ENCODE peak calls at places on chromosomes 3 and 15, in seven cellular contexts. One of them, this sample, is unnamed.

GRCh38 chr15:80925597-80926059 is 64.0 kb downstream of the MESD start:
- DNase-seq in WTC11: no peak
- DNase-seq in left cardiac atrium: no peak
- DNase-seq in T-cell: no peak
- DNase-seq in fibroblast of the conjunctiva: no peak
- DNase-seq in activated effector memory CD4-positive, alpha-beta T cell treated with anti-CD3 and anti-CD28 coated beads, Interleukin-2, amount 50 U/mL, for 16 hours: no peak
- DNase-seq in astrocyte of the cerebellum: peak
- DNase-seq in this sample: no peak

GRCh38 chr3:52712291-52713212 is 6.6 kb downstream of the SPCS1 start:
- DNase-seq in WTC11: no peak
- DNase-seq in left cardiac atrium: no peak
- DNase-seq in T-cell: no peak
- DNase-seq in fibroblast of the conjunctiva: no peak
- DNase-seq in activated effector memory CD4-positive, alpha-beta T cell treated with anti-CD3 and anti-CD28 coated beads, Interleukin-2, amount 50 U/mL, for 16 hours: no peak
- DNase-seq in astrocyte of the cerebellum: no peak
- DNase-seq in this sample: no peak

GRCh38 chr3:10574101-10574615 is 68.8 kb upstream of the ATP2B2 start:
- DNase-seq in WTC11: no peak
- DNase-seq in left cardiac atrium: no peak
- DNase-seq in T-cell: no peak
- DNase-seq in fibroblast of the conjunctiva: no peak
- DNase-seq in activated effector memory CD4-positive, alpha-beta T cell treated with anti-CD3 and anti-CD28 coated beads, Interleukin-2, amount 50 U/mL, for 16 hours: no peak
- DNase-seq in astrocyte of the cerebellum: no peak
- DNase-seq in this sample: no peak

GRCh38 chr3:125024817-125025216 is 31.0 kb downstream of the HEG1 start:
- DNase-seq in WTC11: no peak
- DNase-seq in left cardiac atrium: peak
- DNase-seq in T-cell: no peak
- DNase-seq in fibroblast of the conjunctiva: no peak
- DNase-seq in activated effector memory CD4-positive, alpha-beta T cell treated with anti-CD3 and anti-CD28 coated beads, Interleukin-2, amount 50 U/mL, for 16 hours: no peak
- DNase-seq in astrocyte of the cerebellum: no peak
- DNase-seq in this sample: peak

GRCh38 chr3:71130516-71131384 is 452.8 kb downstream of the FOXP1 start:
- DNase-seq in WTC11: no peak
- DNase-seq in left cardiac atrium: peak
- DNase-seq in T-cell: peak
- DNase-seq in fibroblast of the conjunctiva: peak
- DNase-seq in activated effector memory CD4-positive, alpha-beta T cell treated with anti-CD3 and anti-CD28 coated beads, Interleukin-2, amount 50 U/mL, for 16 hours: peak
- DNase-seq in astrocyte of the cerebellum: peak
- DNase-seq in this sample: peak

GRCh38 chr3:131728898-131729297 is 226.1 kb upstream of the MRPL3 start:
- DNase-seq in WTC11: no peak
- DNase-seq in left cardiac atrium: no peak
- DNase-seq in T-cell: no peak
- DNase-seq in fibroblast of the conjunctiva: no peak
- DNase-seq in activated effector memory CD4-positive, alpha-beta T cell treated with anti-CD3 and anti-CD28 coated beads, Interleukin-2, amount 50 U/mL, for 16 hours: no peak
- DNase-seq in astrocyte of the cerebellum: no peak
- DNase-seq in this sample: no peak

GRCh38 chr3:50388720-50389352 is 29.5 kb upstream of the TMEM115 start:
- DNase-seq in WTC11: no peak
- DNase-seq in left cardiac atrium: no peak
- DNase-seq in T-cell: no peak
- DNase-seq in fibroblast of the conjunctiva: no peak
- DNase-seq in activated effector memory CD4-positive, alpha-beta T cell treated with anti-CD3 and anti-CD28 coated beads, Interleukin-2, amount 50 U/mL, for 16 hours: no peak
- DNase-seq in astrocyte of the cerebellum: peak
- DNase-seq in this sample: no peak

GRCh38 chr3:18900994-18901393 is 247.3 kb upstream of the KCNH8 start:
- DNase-seq in WTC11: no peak
- DNase-seq in left cardiac atrium: no peak
- DNase-seq in T-cell: no peak
- DNase-seq in fibroblast of the conjunctiva: no peak
- DNase-seq in activated effector memory CD4-positive, alpha-beta T cell treated with anti-CD3 and anti-CD28 coated beads, Interleukin-2, amount 50 U/mL, for 16 hours: no peak
- DNase-seq in astrocyte of the cerebellum: peak
- DNase-seq in this sample: no peak

GRCh38 chr3:38560996-38561717 is 65.0 kb downstream of the EXOG start:
- DNase-seq in WTC11: no peak
- DNase-seq in left cardiac atrium: no peak
- DNase-seq in T-cell: no peak
- DNase-seq in fibroblast of the conjunctiva: no peak
- DNase-seq in activated effector memory CD4-positive, alpha-beta T cell treated with anti-CD3 and anti-CD28 coated beads, Interleukin-2, amount 50 U/mL, for 16 hours: peak
- DNase-seq in astrocyte of the cerebellum: no peak
- DNase-seq in this sample: peak

GRCh38 chr15:53811530-53811929 is 52.1 kb upstream of the WDR72 start:
- DNase-seq in WTC11: no peak
- DNase-seq in left cardiac atrium: no peak
- DNase-seq in T-cell: no peak
- DNase-seq in fibroblast of the conjunctiva: no peak
- DNase-seq in activated effector memory CD4-positive, alpha-beta T cell treated with anti-CD3 and anti-CD28 coated beads, Interleukin-2, amount 50 U/mL, for 16 hours: no peak
- DNase-seq in astrocyte of the cerebellum: peak
- DNase-seq in this sample: no peak

GRCh38 chr3:65597225-65597951 is 441.3 kb downstream of the MAGI1 start:
- DNase-seq in WTC11: peak
- DNase-seq in left cardiac atrium: peak
- DNase-seq in T-cell: no peak
- DNase-seq in fibroblast of the conjunctiva: no peak
- DNase-seq in activated effector memory CD4-positive, alpha-beta T cell treated with anti-CD3 and anti-CD28 coated beads, Interleukin-2, amount 50 U/mL, for 16 hours: no peak
- DNase-seq in astrocyte of the cerebellum: no peak
- DNase-seq in this sample: no peak

GRCh38 chr15:73959012-73959581 is 32.8 kb downstream of the LOXL1 start:
- DNase-seq in WTC11: no peak
- DNase-seq in left cardiac atrium: no peak
- DNase-seq in T-cell: peak
- DNase-seq in fibroblast of the conjunctiva: no peak
- DNase-seq in activated effector memory CD4-positive, alpha-beta T cell treated with anti-CD3 and anti-CD28 coated beads, Interleukin-2, amount 50 U/mL, for 16 hours: peak
- DNase-seq in astrocyte of the cerebellum: no peak
- DNase-seq in this sample: peak

GRCh38 chr3:50134367-50134766 is 20.8 kb upstream of the SEMA3F start:
- DNase-seq in WTC11: no peak
- DNase-seq in left cardiac atrium: no peak
- DNase-seq in T-cell: no peak
- DNase-seq in fibroblast of the conjunctiva: no peak
- DNase-seq in activated effector memory CD4-positive, alpha-beta T cell treated with anti-CD3 and anti-CD28 coated beads, Interleukin-2, amount 50 U/mL, for 16 hours: no peak
- DNase-seq in astrocyte of the cerebellum: no peak
- DNase-seq in this sample: no peak

GRCh38 chr15:43488790-43489585 is 4.0 kb downstream of the TP53BP1 start:
- DNase-seq in WTC11: no peak
- DNase-seq in left cardiac atrium: no peak
- DNase-seq in T-cell: no peak
- DNase-seq in fibroblast of the conjunctiva: no peak
- DNase-seq in activated effector memory CD4-positive, alpha-beta T cell treated with anti-CD3 and anti-CD28 coated beads, Interleukin-2, amount 50 U/mL, for 16 hours: no peak
- DNase-seq in astrocyte of the cerebellum: no peak
- DNase-seq in this sample: no peak

GRCh38 chr15:101267320-101268104 is 9.8 kb downstream of the SELENOS start:
- DNase-seq in WTC11: no peak
- DNase-seq in left cardiac atrium: peak
- DNase-seq in T-cell: no peak
- DNase-seq in fibroblast of the conjunctiva: no peak
- DNase-seq in activated effector memory CD4-positive, alpha-beta T cell treated with anti-CD3 and anti-CD28 coated beads, Interleukin-2, amount 50 U/mL, for 16 hours: no peak
- DNase-seq in astrocyte of the cerebellum: peak
- DNase-seq in this sample: no peak

GRCh38 chr15:70528270-70528706 is 235.1 kb downstream of the UACA start:
- DNase-seq in WTC11: no peak
- DNase-seq in left cardiac atrium: no peak
- DNase-seq in T-cell: peak
- DNase-seq in fibroblast of the conjunctiva: no peak
- DNase-seq in activated effector memory CD4-positive, alpha-beta T cell treated with anti-CD3 and anti-CD28 coated beads, Interleukin-2, amount 50 U/mL, for 16 hours: peak
- DNase-seq in astrocyte of the cerebellum: no peak
- DNase-seq in this sample: no peak

GRCh38 chr3:69232447-69232846 is 110.1 kb upstream of the LMOD3 start:
- DNase-seq in WTC11: no peak
- DNase-seq in left cardiac atrium: no peak
- DNase-seq in T-cell: no peak
- DNase-seq in fibroblast of the conjunctiva: no peak
- DNase-seq in activated effector memory CD4-positive, alpha-beta T cell treated with anti-CD3 and anti-CD28 coated beads, Interleukin-2, amount 50 U/mL, for 16 hours: no peak
- DNase-seq in astrocyte of the cerebellum: no peak
- DNase-seq in this sample: no peak

GRCh38 chr3:71203727-71204488 is 379.6 kb downstream of the FOXP1 start:
- DNase-seq in WTC11: no peak
- DNase-seq in left cardiac atrium: no peak
- DNase-seq in T-cell: no peak
- DNase-seq in fibroblast of the conjunctiva: no peak
- DNase-seq in activated effector memory CD4-positive, alpha-beta T cell treated with anti-CD3 and anti-CD28 coated beads, Interleukin-2, amount 50 U/mL, for 16 hours: no peak
- DNase-seq in astrocyte of the cerebellum: no peak
- DNase-seq in this sample: no peak

GRCh38 chr3:40572588-40572987 is 47.8 kb downstream of the ZNF621 start:
- DNase-seq in WTC11: no peak
- DNase-seq in left cardiac atrium: no peak
- DNase-seq in T-cell: no peak
- DNase-seq in fibroblast of the conjunctiva: no peak
- DNase-seq in activated effector memory CD4-positive, alpha-beta T cell treated with anti-CD3 and anti-CD28 coated beads, Interleukin-2, amount 50 U/mL, for 16 hours: no peak
- DNase-seq in astrocyte of the cerebellum: no peak
- DNase-seq in this sample: no peak

GRCh38 chr15:100918690-100919480 is at the start of gene LRRK1:
- DNase-seq in WTC11: peak
- DNase-seq in left cardiac atrium: peak
- DNase-seq in T-cell: no peak
- DNase-seq in fibroblast of the conjunctiva: no peak
- DNase-seq in activated effector memory CD4-positive, alpha-beta T cell treated with anti-CD3 and anti-CD28 coated beads, Interleukin-2, amount 50 U/mL, for 16 hours: no peak
- DNase-seq in astrocyte of the cerebellum: no peak
- DNase-seq in this sample: peak

GRCh38 chr15:71757741-71758530 is 52.4 kb upstream of the NR2E3 start:
- DNase-seq in WTC11: no peak
- DNase-seq in left cardiac atrium: no peak
- DNase-seq in T-cell: no peak
- DNase-seq in fibroblast of the conjunctiva: no peak
- DNase-seq in activated effector memory CD4-positive, alpha-beta T cell treated with anti-CD3 and anti-CD28 coated beads, Interleukin-2, amount 50 U/mL, for 16 hours: no peak
- DNase-seq in astrocyte of the cerebellum: no peak
- DNase-seq in this sample: no peak

GRCh38 chr15:31328999-31329639 is 2.5 kb downstream of the KLF13 start:
- DNase-seq in WTC11: peak
- DNase-seq in left cardiac atrium: no peak
- DNase-seq in T-cell: no peak
- DNase-seq in fibroblast of the conjunctiva: no peak
- DNase-seq in activated effector memory CD4-positive, alpha-beta T cell treated with anti-CD3 and anti-CD28 coated beads, Interleukin-2, amount 50 U/mL, for 16 hours: peak
- DNase-seq in astrocyte of the cerebellum: no peak
- DNase-seq in this sample: no peak

GRCh38 chr15:55402707-55403106 is 5.5 kb downstream of the CCPG1 start:
- DNase-seq in WTC11: no peak
- DNase-seq in left cardiac atrium: no peak
- DNase-seq in T-cell: no peak
- DNase-seq in fibroblast of the conjunctiva: peak
- DNase-seq in activated effector memory CD4-positive, alpha-beta T cell treated with anti-CD3 and anti-CD28 coated beads, Interleukin-2, amount 50 U/mL, for 16 hours: no peak
- DNase-seq in astrocyte of the cerebellum: no peak
- DNase-seq in this sample: no peak

GRCh38 chr3:10170915-10171478 is 6.3 kb downstream of the IRAK2 start:
- DNase-seq in WTC11: no peak
- DNase-seq in left cardiac atrium: no peak
- DNase-seq in T-cell: no peak
- DNase-seq in fibroblast of the conjunctiva: no peak
- DNase-seq in activated effector memory CD4-positive, alpha-beta T cell treated with anti-CD3 and anti-CD28 coated beads, Interleukin-2, amount 50 U/mL, for 16 hours: no peak
- DNase-seq in astrocyte of the cerebellum: no peak
- DNase-seq in this sample: no peak

GRCh38 chr15:68504721-68505090 is 72.7 kb upstream of the ITGA11 start:
- DNase-seq in WTC11: no peak
- DNase-seq in left cardiac atrium: no peak
- DNase-seq in T-cell: no peak
- DNase-seq in fibroblast of the conjunctiva: no peak
- DNase-seq in activated effector memory CD4-positive, alpha-beta T cell treated with anti-CD3 and anti-CD28 coated beads, Interleukin-2, amount 50 U/mL, for 16 hours: no peak
- DNase-seq in astrocyte of the cerebellum: no peak
- DNase-seq in this sample: no peak

GRCh38 chr3:64414043-64414442 is 188.8 kb upstream of the PRICKLE2 start:
- DNase-seq in WTC11: no peak
- DNase-seq in left cardiac atrium: no peak
- DNase-seq in T-cell: no peak
- DNase-seq in fibroblast of the conjunctiva: no peak
- DNase-seq in activated effector memory CD4-positive, alpha-beta T cell treated with anti-CD3 and anti-CD28 coated beads, Interleukin-2, amount 50 U/mL, for 16 hours: no peak
- DNase-seq in astrocyte of the cerebellum: no peak
- DNase-seq in this sample: no peak

GRCh38 chr3:172073262-172073915 is 34.0 kb downstream of the FNDC3B start:
- DNase-seq in WTC11: no peak
- DNase-seq in left cardiac atrium: no peak
- DNase-seq in T-cell: no peak
- DNase-seq in fibroblast of the conjunctiva: no peak
- DNase-seq in activated effector memory CD4-positive, alpha-beta T cell treated with anti-CD3 and anti-CD28 coated beads, Interleukin-2, amount 50 U/mL, for 16 hours: no peak
- DNase-seq in astrocyte of the cerebellum: no peak
- DNase-seq in this sample: no peak

GRCh38 chr15:66024998-66025397 is 155.7 kb downstream of the RAB11A start:
- DNase-seq in WTC11: no peak
- DNase-seq in left cardiac atrium: peak
- DNase-seq in T-cell: no peak
- DNase-seq in fibroblast of the conjunctiva: no peak
- DNase-seq in activated effector memory CD4-positive, alpha-beta T cell treated with anti-CD3 and anti-CD28 coated beads, Interleukin-2, amount 50 U/mL, for 16 hours: no peak
- DNase-seq in astrocyte of the cerebellum: peak
- DNase-seq in this sample: no peak

GRCh38 chr3:8651418-8652322 is 7.1 kb upstream of the SSUH2 start:
- DNase-seq in WTC11: no peak
- DNase-seq in left cardiac atrium: no peak
- DNase-seq in T-cell: no peak
- DNase-seq in fibroblast of the conjunctiva: no peak
- DNase-seq in activated effector memory CD4-positive, alpha-beta T cell treated with anti-CD3 and anti-CD28 coated beads, Interleukin-2, amount 50 U/mL, for 16 hours: no peak
- DNase-seq in astrocyte of the cerebellum: no peak
- DNase-seq in this sample: peak

GRCh38 chr15:20272422-20273184 is 269.0 kb downstream of the GOLGA6L6 start:
- DNase-seq in WTC11: no peak
- DNase-seq in left cardiac atrium: no peak
- DNase-seq in T-cell: no peak
- DNase-seq in fibroblast of the conjunctiva: no peak
- DNase-seq in activated effector memory CD4-positive, alpha-beta T cell treated with anti-CD3 and anti-CD28 coated beads, Interleukin-2, amount 50 U/mL, for 16 hours: no peak
- DNase-seq in astrocyte of the cerebellum: no peak
- DNase-seq in this sample: no peak

GRCh38 chr3:23376516-23377248 is 173.6 kb downstream of the UBE2E2 start:
- DNase-seq in WTC11: no peak
- DNase-seq in left cardiac atrium: no peak
- DNase-seq in T-cell: no peak
- DNase-seq in fibroblast of the conjunctiva: no peak
- DNase-seq in activated effector memory CD4-positive, alpha-beta T cell treated with anti-CD3 and anti-CD28 coated beads, Interleukin-2, amount 50 U/mL, for 16 hours: no peak
- DNase-seq in astrocyte of the cerebellum: no peak
- DNase-seq in this sample: no peak

GRCh38 chr3:193780810-193781472 is 187.9 kb downstream of the OPA1 start:
- DNase-seq in WTC11: peak
- DNase-seq in left cardiac atrium: peak
- DNase-seq in T-cell: peak
- DNase-seq in fibroblast of the conjunctiva: peak
- DNase-seq in activated effector memory CD4-positive, alpha-beta T cell treated with anti-CD3 and anti-CD28 coated beads, Interleukin-2, amount 50 U/mL, for 16 hours: peak
- DNase-seq in astrocyte of the cerebellum: peak
- DNase-seq in this sample: peak

GRCh38 chr3:4751057-4752051 is 227.9 kb upstream of the BHLHE40 start:
- DNase-seq in WTC11: no peak
- DNase-seq in left cardiac atrium: no peak
- DNase-seq in T-cell: no peak
- DNase-seq in fibroblast of the conjunctiva: peak
- DNase-seq in activated effector memory CD4-positive, alpha-beta T cell treated with anti-CD3 and anti-CD28 coated beads, Interleukin-2, amount 50 U/mL, for 16 hours: no peak
- DNase-seq in astrocyte of the cerebellum: peak
- DNase-seq in this sample: peak

GRCh38 chr15:90584841-90585240 is 55.1 kb downstream of the CRTC3 start:
- DNase-seq in WTC11: no peak
- DNase-seq in left cardiac atrium: no peak
- DNase-seq in T-cell: no peak
- DNase-seq in fibroblast of the conjunctiva: no peak
- DNase-seq in activated effector memory CD4-positive, alpha-beta T cell treated with anti-CD3 and anti-CD28 coated beads, Interleukin-2, amount 50 U/mL, for 16 hours: no peak
- DNase-seq in astrocyte of the cerebellum: no peak
- DNase-seq in this sample: no peak

GRCh38 chr3:187044871-187045552 is 94.3 kb downstream of the RPL39L start:
- DNase-seq in WTC11: no peak
- DNase-seq in left cardiac atrium: peak
- DNase-seq in T-cell: no peak
- DNase-seq in fibroblast of the conjunctiva: no peak
- DNase-seq in activated effector memory CD4-positive, alpha-beta T cell treated with anti-CD3 and anti-CD28 coated beads, Interleukin-2, amount 50 U/mL, for 16 hours: no peak
- DNase-seq in astrocyte of the cerebellum: no peak
- DNase-seq in this sample: peak

GRCh38 chr3:43394071-43394501 is 107.7 kb downstream of the SNRK start:
- DNase-seq in WTC11: no peak
- DNase-seq in left cardiac atrium: peak
- DNase-seq in T-cell: no peak
- DNase-seq in fibroblast of the conjunctiva: no peak
- DNase-seq in activated effector memory CD4-positive, alpha-beta T cell treated with anti-CD3 and anti-CD28 coated beads, Interleukin-2, amount 50 U/mL, for 16 hours: no peak
- DNase-seq in astrocyte of the cerebellum: no peak
- DNase-seq in this sample: no peak

GRCh38 chr3:40294434-40294833 is 15.1 kb upstream of the EIF1B start:
- DNase-seq in WTC11: no peak
- DNase-seq in left cardiac atrium: no peak
- DNase-seq in T-cell: no peak
- DNase-seq in fibroblast of the conjunctiva: no peak
- DNase-seq in activated effector memory CD4-positive, alpha-beta T cell treated with anti-CD3 and anti-CD28 coated beads, Interleukin-2, amount 50 U/mL, for 16 hours: no peak
- DNase-seq in astrocyte of the cerebellum: no peak
- DNase-seq in this sample: no peak